ENCODE peak calls at places on chromosomes 16 and 17, in ten cellular contexts. L is HFF-Myc, N is psoas muscle, R is endothelial cell, T is GM10248, P is right atrium auricular region, O is neural crest cell, M is body of pancreas, X is uterus, F is GM13976. S is an unnamed sample.

GRCh38 chr17:17937450-17937849 is 34.8 kb downstream of the TOM1L2 start:
- DNase-seq in L (no peak), N (no peak), R (no peak), T (no peak), P (no peak), O (no peak), M (no peak), X (no peak), F (no peak), S (no peak)

GRCh38 chr17:81422776-81423697 is 27.8 kb downstream of the BAHCC1 start:
- DNase-seq in L (no peak), N (peak; percentile 86), R (no peak), T (no peak), P (peak; percentile 93), O (no peak), M (peak; percentile 73), X (peak; percentile 89), F (no peak), S (peak; percentile 92)

GRCh38 chr17:65287040-65287439 is 149.9 kb downstream of the RGS9 start:
- DNase-seq in L (no peak), N (no peak), R (no peak), T (no peak), P (no peak), O (no peak), M (no peak), X (no peak), F (no peak), S (peak; percentile 23)

GRCh38 chr16:56649820-56650219 is 1.9 kb upstream of the MT1B start:
- DNase-seq in L (no peak), N (no peak), R (no peak), T (no peak), P (no peak), O (no peak), M (no peak), X (no peak), F (no peak), S (no peak)

GRCh38 chr16:14003119-14003570 is 68.0 kb upstream of the MRTFB start:
- DNase-seq in L (peak; percentile 66), N (peak; percentile 74), R (peak; percentile 33), T (no peak), P (peak; percentile 72), O (peak; percentile 65), M (peak; percentile 66), X (peak; percentile 57), F (peak; percentile 41), S (peak; percentile 72)

GRCh38 chr16:66534376-66534799 is 15.5 kb downstream of the TK2 start:
- DNase-seq in L (no peak), N (no peak), R (no peak), T (no peak), P (no peak), O (no peak), M (no peak), X (no peak), F (no peak), S (no peak)

GRCh38 chr16:78040396-78040795 is 18.0 kb downstream of the CLEC3A start:
- DNase-seq in L (no peak), N (no peak), R (no peak), T (no peak), P (no peak), O (no peak), M (no peak), X (no peak), F (no peak), S (no peak)

GRCh38 chr17:77471984-77472836 is 331.4 kb downstream of the SEC14L1 start:
- DNase-seq in L (no peak), N (peak; percentile 51), R (peak; percentile 55), T (no peak), P (peak; percentile 73), O (no peak), M (no peak), X (peak; percentile 82), F (no peak), S (peak; percentile 46)

GRCh38 chr17:10156579-10157488 is 41.6 kb downstream of the GAS7 start:
- DNase-seq in L (no peak), N (peak; percentile 70), R (no peak), T (peak; percentile 83), P (peak; percentile 82), O (no peak), M (peak; percentile 21), X (no peak), F (peak; percentile 79), S (no peak)

GRCh38 chr17:37481001-37481665 is 8.6 kb upstream of the DUSP14 start:
- DNase-seq in L (no peak), N (no peak), R (no peak), T (no peak), P (no peak), O (no peak), M (no peak), X (no peak), F (no peak), S (no peak)

GRCh38 chr17:45246861-45247428 is 14.9 kb downstream of the SPATA32 start:
- DNase-seq in L (no peak), N (no peak), R (peak; percentile 57), T (peak; percentile 56), P (no peak), O (peak; percentile 65), M (peak; percentile 48), X (no peak), F (no peak), S (no peak)

GRCh38 chr16:87317766-87318121 is 552 bp upstream of the C16orf95 start:
- DNase-seq in L (no peak), N (peak; percentile 81), R (peak; percentile 29), T (no peak), P (peak; percentile 75), O (no peak), M (peak; percentile 69), X (peak; percentile 51), F (peak; percentile 62), S (peak; percentile 46)

GRCh38 chr17:10316986-10317834 is 55.6 kb downstream of the MYH13 start:
- DNase-seq in L (peak; percentile 59), N (peak; percentile 60), R (peak; percentile 71), T (peak; percentile 70), P (peak; percentile 79), O (peak; percentile 50), M (peak; percentile 64), X (peak; percentile 71), F (peak; percentile 66), S (peak; percentile 65)

GRCh38 chr16:57132470-57132869 is 40.1 kb downstream of the CPNE2 start:
- DNase-seq in L (no peak), N (no peak), R (no peak), T (no peak), P (no peak), O (no peak), M (peak; percentile 43), X (no peak), F (no peak), S (no peak)

GRCh38 chr17:83121921-83122820 is 42.8 kb downstream of the METRNL start:
- DNase-seq in L (no peak), N (peak; percentile 57), R (no peak), T (no peak), P (no peak), O (no peak), M (no peak), X (no peak), F (no peak), S (no peak)

GRCh38 chr16:20355114-20355782 is 2.7 kb upstream of the UMOD start:
- DNase-seq in L (no peak), N (no peak), R (no peak), T (no peak), P (no peak), O (no peak), M (no peak), X (no peak), F (no peak), S (no peak)

GRCh38 chr16:20363191-20363590 is 10.7 kb upstream of the UMOD start:
- DNase-seq in L (no peak), N (no peak), R (no peak), T (no peak), P (no peak), O (no peak), M (peak; percentile 37), X (no peak), F (no peak), S (no peak)

GRCh38 chr16:20364051-20364450 is 11.5 kb upstream of the UMOD start:
- DNase-seq in L (no peak), N (no peak), R (no peak), T (no peak), P (no peak), O (no peak), M (no peak), X (no peak), F (no peak), S (no peak)

GRCh38 chr16:20359997-20360396 is 7.5 kb upstream of the UMOD start:
- DNase-seq in L (no peak), N (no peak), R (peak; percentile 46), T (no peak), P (no peak), O (peak; percentile 32), M (peak; percentile 69), X (no peak), F (no peak), S (no peak)
- TF ChIP-seq CTCF in L (no peak), N (no peak), R (peak; percentile 32), T (peak; percentile 7), P (no peak), O (peak; percentile 49), M (peak; percentile 50), X (no peak), F (peak; percentile 26), S (no peak)

GRCh38 chr16:54930034-54930938 is at the start of gene IRX5:
- DNase-seq in L (peak; percentile 83), N (peak; percentile 96), R (peak; percentile 79), T (peak; percentile 43), P (peak; percentile 81), O (peak; percentile 77), M (peak; percentile 76), X (peak; percentile 84), F (peak; percentile 63), S (peak; percentile 94)
- TF ChIP-seq CTCF in L (no peak), N (peak; percentile 17), R (no peak), T (no peak), P (no peak), O (peak; percentile 50), M (peak; percentile 51), X (peak; percentile 41), F (no peak), S (peak; percentile 34)

GRCh38 chr16:29916979-29917378 is 9.0 kb downstream of the KCTD13 start:
- DNase-seq in L (no peak), N (no peak), R (no peak), T (no peak), P (no peak), O (no peak), M (no peak), X (no peak), F (no peak), S (no peak)
- TF ChIP-seq CTCF in L (no peak), N (no peak), R (no peak), T (no peak), P (no peak), O (peak; percentile 20), M (no peak), X (no peak), F (no peak), S (peak; percentile 32)

DNA sequence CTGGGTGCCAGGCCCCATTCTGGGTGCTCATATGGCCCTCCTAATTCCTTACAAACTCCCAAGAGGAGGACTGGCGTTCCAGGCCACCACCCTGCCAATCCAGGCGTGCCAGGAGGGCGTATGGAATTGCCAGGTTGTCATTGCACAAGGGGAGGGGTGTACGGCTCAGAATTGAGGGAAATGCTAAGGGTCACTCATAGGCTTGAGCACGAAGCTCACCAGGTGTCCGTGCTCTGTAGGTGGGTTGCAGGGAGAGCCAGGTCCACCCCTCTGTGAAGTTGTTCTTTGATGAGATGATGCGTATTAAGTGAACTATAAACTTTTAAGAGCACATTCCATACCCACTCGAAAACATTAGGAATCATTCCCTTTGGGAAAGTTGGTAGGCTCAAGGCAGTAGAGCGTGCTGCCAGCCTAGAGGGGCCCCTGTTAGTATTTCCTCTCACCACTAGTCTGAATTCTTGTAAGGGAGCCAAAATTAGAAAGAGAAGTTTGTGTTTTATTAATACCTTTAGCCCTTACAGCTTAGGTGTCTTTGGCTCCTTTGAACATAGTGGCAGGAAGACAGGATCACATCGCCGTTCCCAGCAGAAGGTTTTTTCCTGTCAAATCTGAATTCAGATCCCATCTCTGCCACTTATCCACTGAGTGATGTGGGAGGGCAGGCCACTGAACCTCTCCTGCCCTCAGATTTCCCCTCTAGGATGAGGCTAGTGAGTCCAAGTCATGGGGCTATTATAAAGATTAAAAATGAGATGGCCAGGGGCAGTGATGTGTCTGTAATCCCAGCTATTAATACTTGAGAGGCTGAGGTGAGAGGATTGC is 38.7 kb upstream of the NFAT5 start:
- DNase-seq in L (no peak), N (no peak), R (no peak), T (no peak), P (no peak), O (no peak), M (no peak), X (no peak), F (no peak), S (no peak)
- TF ChIP-seq CTCF in L (no peak), N (no peak), R (no peak), T (no peak), P (no peak), O (no peak), M (no peak), X (no peak), F (no peak), S (peak; percentile 14)

S was measured in HFFc6.